ENCODE peak calls at places on chromosomes 1 and 21, in seven cellular contexts. M is neuronal stem cell, C is mesenchymal stem cell, Z is IMR-90, V is H9, J is H1, H is trophoblast cell. I is an unnamed sample.

GRCh38 chr21:46537026-46537425 is 67.9 kb downstream of the S100B start:
- DNase-seq in J (no peak), V (no peak), C (no peak), M (no peak), Z (no peak), H (peak; percentile 83), I (no peak)

GRCh38 chr1:119885903-119886783 is 10.2 kb downstream of the ADAM30 start:
- DNase-seq in M (no peak), V (peak; percentile 69), H (peak; percentile 81), C (peak; percentile 47), Z (peak; percentile 39), J (no peak), I (peak; percentile 60)

GRCh38 chr1:53625049-53625448 is 113.9 kb downstream of the GLIS1 start:
- DNase-seq in C (peak; percentile 11), V (no peak), Z (peak; percentile 58), J (no peak), M (no peak), H (no peak), I (no peak)

GRCh38 chr1:67956096-67956495 is 94.3 kb downstream of the DIRAS3 start:
- DNase-seq in H (no peak), M (no peak), Z (peak; percentile 49), C (no peak), V (no peak), J (no peak), I (no peak)

GRCh38 chr1:59199734-59200376 is 97.0 kb upstream of the FGGY start:
- DNase-seq in V (no peak), H (no peak), C (no peak), Z (no peak), M (no peak), J (no peak), I (no peak)

GRCh38 chr1:246801241-246802020 is 77.2 kb downstream of the SCCPDH start:
- DNase-seq in H (no peak), C (no peak), J (no peak), M (no peak), V (no peak), Z (peak; percentile 7), I (no peak)

GRCh38 chr1:20521960-20522861 is 14.3 kb upstream of the MUL1 start:
- DNase-seq in C (peak; percentile 78), Z (peak; percentile 74), V (peak; percentile 78), M (peak; percentile 81), H (peak; percentile 96), J (peak; percentile 46), I (peak; percentile 90)

GRCh38 chr1:171597203-171597602 is 24.8 kb upstream of the MYOCOS start:
- DNase-seq in J (no peak), Z (no peak), C (no peak), M (no peak), V (no peak), H (no peak), I (no peak)

GRCh38 chr1:145960468-145961108 is 2.8 kb upstream of the LIX1L start:
- DNase-seq in C (peak; percentile 83), Z (peak; percentile 51), M (peak; percentile 73), V (peak; percentile 92), J (no peak), H (peak; percentile 72), I (peak; percentile 91)

GRCh38 chr1:58035523-58035922 is 511.0 kb downstream of the OMA1 start:
- DNase-seq in V (peak; percentile 36), J (no peak), M (no peak), C (no peak), Z (no peak), H (peak; percentile 7), I (peak; percentile 57)

GRCh38 chr1:247456024-247456423 is 1.9 kb downstream of the OR2B11 start:
- DNase-seq in V (no peak), M (no peak), J (no peak), C (no peak), Z (no peak), H (no peak), I (no peak)

GRCh38 chr21:44618909-44619308 is 7.0 kb downstream of the KRTAP10-8 start:
- DNase-seq in J (no peak), M (no peak), V (no peak), H (no peak), C (no peak), Z (no peak), I (no peak)

GRCh38 chr1:30665216-30665615 is 58.2 kb downstream of the MATN1 start:
- DNase-seq in H (no peak), C (no peak), V (no peak), J (no peak), Z (no peak), M (no peak), I (no peak)

GRCh38 chr1:91020486-91020885 is 1.3 kb downstream of the ZNF644 start:
- DNase-seq in V (no peak), C (peak; percentile 20), J (no peak), Z (peak; percentile 19), H (no peak), M (no peak), I (no peak)

GRCh38 chr1:220741825-220742224 is 6.3 kb upstream of the MTARC2 start:
- DNase-seq in H (no peak), Z (no peak), J (no peak), V (no peak), C (no peak), M (no peak), I (no peak)

GRCh38 chr1:153133267-153133666 is 17.4 kb downstream of the SPRR2G start:
- DNase-seq in V (no peak), M (no peak), J (no peak), C (no peak), Z (no peak), H (no peak), I (no peak)

GRCh38 chr21:34580181-34580700 is 34.7 kb downstream of the RCAN1 start:
- DNase-seq in C (no peak), M (no peak), H (peak; percentile 94), Z (no peak), V (no peak), J (no peak), I (no peak)

GRCh38 chr21:28333455-28334108 is 659.1 kb downstream of the LTN1 start:
- DNase-seq in V (no peak), M (no peak), Z (peak; percentile 75), J (no peak), H (peak; percentile 52), C (peak; percentile 64), I (no peak)

GRCh38 chr1:21872445-21873079 is 60.5 kb downstream of the LDLRAD2 start:
- DNase-seq in H (no peak), M (no peak), J (no peak), C (no peak), V (no peak), Z (no peak), I (no peak)

GRCh38 chr1:202047977-202048376 is 37.6 kb downstream of the ELF3 start:
- DNase-seq in Z (no peak), J (no peak), H (no peak), M (no peak), C (no peak), V (no peak), I (no peak)

GRCh38 chr1:156748670-156749428 is 2.6 kb downstream of the HDGF start:
- DNase-seq in V (no peak), C (peak; percentile 93), J (no peak), Z (peak; percentile 63), M (no peak), H (peak; percentile 66), I (peak; percentile 37)

DNA sequence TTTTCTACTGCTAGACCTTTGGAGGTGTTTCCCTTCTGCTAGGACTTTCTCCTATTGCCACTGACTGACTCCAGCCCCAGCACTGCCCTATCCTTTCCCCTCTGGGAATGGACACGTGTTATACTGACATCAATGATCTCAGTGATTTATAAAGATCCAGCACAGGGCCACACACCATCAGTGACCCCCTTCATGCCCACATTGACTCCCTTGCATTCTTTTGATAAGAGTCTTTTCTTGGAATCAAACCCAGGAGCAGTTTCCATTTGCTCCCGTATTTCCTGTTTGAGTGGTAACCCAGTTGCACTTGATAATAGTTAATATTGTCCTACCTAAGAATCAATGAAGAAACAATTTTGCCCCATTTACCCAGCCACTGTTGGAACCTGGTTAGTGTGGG is 501.0 kb upstream of the USP24 start:
- DNase-seq in M (no peak), J (no peak), C (no peak), Z (peak; percentile 61), V (no peak), H (no peak), I (no peak)
- H2AK5ac ChIP-seq in M (no peak overlapping the region), J (no peak overlapping the region), C (peak overlapping the region; percentile 7), Z (peak overlapping the region; percentile 86), V (no peak overlapping the region), H (peak overlapping the region; percentile 60), I (no peak overlapping the region)

DNA sequence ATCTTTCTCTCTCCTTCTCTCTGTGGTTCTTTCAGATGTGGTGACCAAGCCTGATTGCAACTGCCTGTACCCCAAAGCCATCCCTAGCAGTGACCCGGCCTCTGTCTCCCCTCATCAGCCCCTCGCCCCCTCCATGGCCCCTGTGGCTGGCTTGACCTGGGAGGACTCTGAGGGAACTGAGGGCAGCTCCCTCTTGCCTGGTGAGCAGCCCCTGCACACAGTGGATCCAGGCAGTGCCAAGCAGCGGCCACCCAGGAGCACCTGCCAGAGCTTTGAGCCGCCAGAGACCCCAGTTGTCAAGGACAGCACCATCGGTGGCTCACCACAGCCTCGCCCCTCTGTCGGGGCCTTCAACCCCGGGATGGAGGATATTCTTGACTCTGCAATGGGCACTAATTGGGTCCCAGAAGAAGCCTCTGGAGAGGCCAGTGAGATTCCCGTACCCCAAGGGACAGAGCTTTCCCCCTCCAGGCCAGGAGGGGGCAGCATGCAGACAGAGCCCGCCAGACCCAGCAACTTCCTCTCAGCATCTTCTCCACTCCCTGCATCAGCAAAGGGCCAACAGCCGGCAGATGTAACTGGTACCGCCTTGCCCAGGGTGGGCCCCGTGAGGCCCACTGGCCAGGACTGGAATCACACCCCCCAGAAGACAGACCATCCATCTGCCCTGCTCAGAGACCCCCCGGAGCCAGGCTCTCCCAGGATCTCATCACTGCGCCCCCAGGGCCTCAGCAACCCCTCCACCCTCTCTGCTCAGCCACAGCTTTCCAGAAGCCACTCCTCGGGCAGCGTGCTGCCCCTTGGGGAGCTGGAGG is 12.7 kb downstream of the CSF1 start:
- DNase-seq in H (no peak), J (peak; percentile 34), C (no peak), V (peak; percentile 76), Z (no peak), M (peak; percentile 27), I (peak; percentile 68)
- H2AK5ac ChIP-seq in H (no peak overlapping the region), J (no peak overlapping the region), C (no peak overlapping the region), V (no peak overlapping the region), Z (no peak overlapping the region), M (peak overlapping the region; percentile 77), I (no peak overlapping the region)

GRCh38 chr1:207291723-207292122 is 29.8 kb upstream of the CD55 start:
- DNase-seq in M (no peak), C (no peak), Z (no peak), H (no peak), J (no peak), V (no peak), I (no peak)

GRCh38 chr1:207286747-207287528 is 34.5 kb upstream of the CD55 start:
- DNase-seq in M (no peak), V (no peak), J (no peak), Z (peak; percentile 18), C (no peak), H (no peak), I (no peak)

GRCh38 chr1:207284209-207284892 is 37.1 kb upstream of the CD55 start:
- DNase-seq in H (no peak), V (no peak), Z (peak; percentile 9), M (no peak), C (no peak), J (no peak), I (no peak)

GRCh38 chr1:207289756-207290155 is 31.7 kb upstream of the CD55 start:
- DNase-seq in Z (no peak), J (no peak), M (no peak), H (no peak), C (no peak), V (no peak), I (no peak)

GRCh38 chr1:207288315-207288714 is 33.2 kb upstream of the CD55 start:
- DNase-seq in V (no peak), Z (no peak), M (no peak), C (no peak), J (no peak), H (peak; percentile 37), I (peak; percentile 61)
- H2AK5ac ChIP-seq in V (no peak overlapping the region), Z (no peak overlapping the region), M (no peak overlapping the region), C (peak overlapping the region; percentile 61), J (no peak overlapping the region), H (no peak overlapping the region), I (no peak overlapping the region)

GRCh38 chr21:32602099-32602498 is 10.1 kb downstream of the CFAP298 start:
- DNase-seq in J (no peak), H (no peak), M (no peak), Z (no peak), C (no peak), V (no peak), I (no peak)
- H2AK5ac ChIP-seq in J (no peak overlapping the region), H (no peak overlapping the region), M (no peak overlapping the region), Z (no peak overlapping the region), C (no peak overlapping the region), V (no peak overlapping the region), I (no peak overlapping the region)